ENCODE peak calls at places on chromosomes 6 and 20, in four cellular contexts. F is NCI-H1092, O is DMS153, K is astrocyte of the cerebellum. H is an unnamed sample.

GRCh38 chr6:73058736-73059135 is 166.6 kb downstream of the KHDC1L start:
- DNase-seq in F (no peak), O (no peak), K (peak; percentile 61), H (no peak)

GRCh38 chr6:126361832-126362231 is 21.9 kb downstream of the CENPW start:
- DNase-seq in F (no peak), O (no peak), K (no peak), H (no peak)

GRCh38 chr6:63476302-63476701 is 96.0 kb upstream of the LOC128125822 start:
- DNase-seq in F (peak; percentile 5), O (no peak), K (no peak), H (no peak)

GRCh38 chr6:11711644-11711993 is 67.0 kb downstream of the ADTRP start:
- DNase-seq in F (no peak), O (no peak), K (no peak), H (no peak)

GRCh38 chr20:58652606-58653303 is 1.7 kb downstream of the STX16 start:
- DNase-seq in F (no peak), O (no peak), K (no peak), H (no peak)

GRCh38 chr6:107813555-107814194 is 10.4 kb downstream of the SCML4 start:
- DNase-seq in F (no peak), O (no peak), K (no peak), H (no peak)

GRCh38 chr6:11036977-11037430 is 7.1 kb downstream of the ELOVL2 start:
- DNase-seq in F (no peak), O (no peak), K (no peak), H (no peak)

GRCh38 chr6:132391391-132392291 is 9.6 kb downstream of the MOXD1 start:
- DNase-seq in F (no peak), O (no peak), K (peak; percentile 36), H (peak; percentile 83)

H was measured in AG08395.